ENCODE peak calls at places on chromosomes 4 and X, in six cellular contexts. I is T-helper 17 cell, B is SW 1271, W is fibroblast of the aortic adventitia, M is transverse colon, T is NCI-H1436. Q is an unnamed sample.

GRCh38 chrX:107725761-107726555 is 49.6 kb downstream of the TSC22D3 start:
- DNase-seq in B (no peak), M (no peak), T (no peak), I (no peak), W (no peak), Q (no peak)

GRCh38 chrX:100659431-100660137 is 15.6 kb downstream of the SRPX2 start:
- DNase-seq in T (no peak), I (no peak), B (no peak), M (peak), W (no peak), Q (no peak)

GRCh38 chr4:26687728-26688127 is 103.8 kb downstream of the TBC1D19 start:
- DNase-seq in M (no peak), T (no peak), I (no peak), W (peak), B (no peak), Q (no peak)

GRCh38 chrX:3771756-3772155 is 58.3 kb upstream of the PRKX start:
- DNase-seq in I (no peak), W (no peak), B (no peak), T (no peak), M (no peak), Q (no peak)

GRCh38 chrX:132669142-132669541 is 180.3 kb upstream of the MBNL3 start:
- DNase-seq in I (no peak), W (no peak), B (no peak), M (no peak), T (no peak), Q (no peak)

GRCh38 chr4:27666943-27667342 is 806.3 kb downstream of the STIM2 start:
- DNase-seq in B (no peak), M (no peak), W (no peak), I (no peak), T (no peak), Q (no peak)

GRCh38 chr4:161799687-161800086 is 364.1 kb downstream of the FSTL5 start:
- DNase-seq in I (no peak), M (no peak), W (no peak), T (peak), B (no peak), Q (no peak)

GRCh38 chr4:71732706-71733105 is 51.2 kb downstream of the GC start:
- DNase-seq in M (no peak), W (peak), I (no peak), T (peak), B (no peak), Q (no peak)

GRCh38 chr4:88159137-88159725 is 792 bp upstream of the ABCG2 start:
- DNase-seq in T (no peak), W (no peak), B (no peak), M (no peak), I (no peak), Q (no peak)

GRCh38 chrX:120791013-120791643 is 84.5 kb downstream of the CT47B1 start:
- DNase-seq in T (no peak), B (no peak), W (peak), M (peak), I (no peak), Q (no peak)

GRCh38 chr4:45693746-45694145 is 430.1 kb downstream of the GABRG1 start:
- DNase-seq in T (no peak), M (no peak), I (no peak), B (no peak), W (no peak), Q (no peak)

GRCh38 chr4:23039813-23040212 is 347.1 kb downstream of the GBA3 start:
- DNase-seq in M (no peak), B (no peak), I (no peak), T (no peak), W (no peak), Q (no peak)

GRCh38 chrX:11273544-11273943 is 19.7 kb upstream of the AMELX start:
- DNase-seq in M (no peak), W (no peak), I (no peak), T (no peak), B (no peak), Q (no peak)

GRCh38 chr4:48271626-48272025 is 2.0 kb upstream of the TEC start:
- DNase-seq in B (no peak), I (no peak), M (no peak), W (no peak), T (no peak), Q (no peak)

GRCh38 chr4:72312032-72312650 is 256.9 kb downstream of the ADAMTS3 start:
- DNase-seq in B (no peak), I (no peak), M (peak), T (no peak), W (peak), Q (no peak)

GRCh38 chr4:182828678-182829025 is 88.5 kb downstream of the DCTD start:
- DNase-seq in M (no peak), T (peak), W (no peak), I (no peak), B (no peak), Q (no peak)

GRCh38 chr4:98662619-98663225 is 4.3 kb upstream of the TSPAN5 start:
- DNase-seq in I (no peak), B (no peak), T (no peak), W (no peak), M (no peak), Q (peak)

Q was measured in activated T-helper 2 cell treated with anti-CD3 and anti-CD28 coated beads, Interferon-gamma antibody, Interleukin-2, Interleukin-4, amounts not matched to agents 10 μg/mL and 5 μg/mL and 100 μg/mL, durations not matched to agents 14 hours and 24 hours and 36 hours.